ENCODE peak calls at places on chromosomes 4 and X, in ten cellular contexts. One of them, this sample, is unnamed.

GRCh38 chr4:107855723-107856122 is 31.0 kb downstream of the SGMS2 start:
- DNase-seq in GM12892: no peak
- DNase-seq in HepG2: no peak
- DNase-seq in NB4: no peak
- DNase-seq in A549: no peak
- DNase-seq in stomach: no peak
- DNase-seq in breast epithelium: no peak
- DNase-seq in adrenal gland: no peak
- DNase-seq in IMR-90: no peak
- DNase-seq in lower leg skin: no peak
- DNase-seq in this sample: no peak

GRCh38 chrX:150704030-150704613 is 10.9 kb downstream of the MTMR1 start:
- DNase-seq in breast epithelium: no peak
- DNase-seq in adrenal gland: peak; percentile 19
- DNase-seq in A549: no peak
- DNase-seq in HepG2: no peak
- DNase-seq in NB4: no peak
- DNase-seq in lower leg skin: no peak
- DNase-seq in stomach: no peak
- DNase-seq in GM12892: no peak
- DNase-seq in IMR-90: peak; percentile 71
- DNase-seq in this sample: no peak

GRCh38 chr4:89619230-89619962 is 217.6 kb downstream of the SNCA start:
- DNase-seq in breast epithelium: no peak
- DNase-seq in HepG2: no peak
- DNase-seq in NB4: no peak
- DNase-seq in IMR-90: no peak
- DNase-seq in lower leg skin: no peak
- DNase-seq in GM12892: no peak
- DNase-seq in A549: no peak
- DNase-seq in adrenal gland: no peak
- DNase-seq in stomach: no peak
- DNase-seq in this sample: no peak

GRCh38 chrX:101258260-101258581 is 32.9 kb downstream of the TAF7L start:
- DNase-seq in A549: no peak
- DNase-seq in lower leg skin: no peak
- DNase-seq in HepG2: no peak
- DNase-seq in GM12892: no peak
- DNase-seq in NB4: no peak
- DNase-seq in IMR-90: no peak
- DNase-seq in stomach: no peak
- DNase-seq in breast epithelium: no peak
- DNase-seq in adrenal gland: no peak
- DNase-seq in this sample: no peak

GRCh38 chr4:148430847-148431246 is 11.4 kb downstream of the NR3C2 start:
- DNase-seq in A549: no peak
- DNase-seq in GM12892: no peak
- DNase-seq in NB4: no peak
- DNase-seq in lower leg skin: no peak
- DNase-seq in stomach: no peak
- DNase-seq in IMR-90: no peak
- DNase-seq in adrenal gland: no peak
- DNase-seq in HepG2: no peak
- DNase-seq in breast epithelium: no peak
- DNase-seq in this sample: no peak

GRCh38 chr4:127355738-127356137 is 277.0 kb upstream of the INTU start:
- DNase-seq in GM12892: no peak
- DNase-seq in HepG2: no peak
- DNase-seq in NB4: no peak
- DNase-seq in A549: no peak
- DNase-seq in breast epithelium: no peak
- DNase-seq in lower leg skin: no peak
- DNase-seq in IMR-90: no peak
- DNase-seq in adrenal gland: no peak
- DNase-seq in stomach: peak; percentile 55
- DNase-seq in this sample: no peak

GRCh38 chr4:18042754-18043153 is 21.2 kb upstream of the LCORL start:
- DNase-seq in adrenal gland: no peak
- DNase-seq in IMR-90: no peak
- DNase-seq in stomach: no peak
- DNase-seq in breast epithelium: no peak
- DNase-seq in GM12892: no peak
- DNase-seq in NB4: no peak
- DNase-seq in HepG2: no peak
- DNase-seq in lower leg skin: no peak
- DNase-seq in A549: no peak
- DNase-seq in this sample: no peak

GRCh38 chr4:189279188-189279587 is 661.5 kb upstream of the FRG1 start:
- DNase-seq in breast epithelium: no peak
- DNase-seq in adrenal gland: no peak
- DNase-seq in stomach: no peak
- DNase-seq in GM12892: no peak
- DNase-seq in HepG2: no peak
- DNase-seq in A549: no peak
- DNase-seq in NB4: no peak
- DNase-seq in lower leg skin: no peak
- DNase-seq in IMR-90: peak; percentile 99
- DNase-seq in this sample: no peak

GRCh38 chr4:175369087-175369486 is 443.0 kb downstream of the GPM6A start:
- DNase-seq in lower leg skin: no peak
- DNase-seq in GM12892: no peak
- DNase-seq in IMR-90: peak; percentile 71
- DNase-seq in NB4: no peak
- DNase-seq in HepG2: no peak
- DNase-seq in A549: no peak
- DNase-seq in breast epithelium: no peak
- DNase-seq in stomach: no peak
- DNase-seq in adrenal gland: no peak
- DNase-seq in this sample: no peak

GRCh38 chr4:6180841-6181631 is 19.3 kb downstream of the JAKMIP1 start:
- DNase-seq in IMR-90: no peak
- DNase-seq in A549: no peak
- DNase-seq in HepG2: no peak
- DNase-seq in NB4: no peak
- DNase-seq in GM12892: no peak
- DNase-seq in stomach: no peak
- DNase-seq in lower leg skin: no peak
- DNase-seq in breast epithelium: no peak
- DNase-seq in adrenal gland: no peak
- DNase-seq in this sample: no peak

GRCh38 chr4:2365054-2365912 is 53.2 kb downstream of the ZFYVE28 start:
- DNase-seq in stomach: no peak
- DNase-seq in lower leg skin: no peak
- DNase-seq in breast epithelium: no peak
- DNase-seq in A549: no peak
- DNase-seq in IMR-90: no peak
- DNase-seq in GM12892: no peak
- DNase-seq in adrenal gland: no peak
- DNase-seq in NB4: no peak
- DNase-seq in HepG2: no peak
- DNase-seq in this sample: no peak

GRCh38 chr4:2365913-2366210 is 52.6 kb downstream of the ZFYVE28 start:
- DNase-seq in HepG2: no peak
- DNase-seq in IMR-90: no peak
- DNase-seq in stomach: no peak
- DNase-seq in breast epithelium: no peak
- DNase-seq in NB4: no peak
- DNase-seq in lower leg skin: no peak
- DNase-seq in GM12892: no peak
- DNase-seq in adrenal gland: no peak
- DNase-seq in A549: no peak
- DNase-seq in this sample: no peak

GRCh38 chr4:2363056-2363719 is 55.3 kb downstream of the ZFYVE28 start:
- DNase-seq in GM12892: no peak
- DNase-seq in NB4: peak; percentile 68
- DNase-seq in HepG2: peak; percentile 36
- DNase-seq in breast epithelium: no peak
- DNase-seq in A549: no peak
- DNase-seq in IMR-90: no peak
- DNase-seq in lower leg skin: no peak
- DNase-seq in adrenal gland: peak; percentile 92
- DNase-seq in stomach: peak; percentile 78
- DNase-seq in this sample: no peak

GRCh38 chr4:2363951-2364653 is 54.3 kb downstream of the ZFYVE28 start:
- DNase-seq in stomach: no peak
- DNase-seq in IMR-90: no peak
- DNase-seq in GM12892: no peak
- DNase-seq in NB4: no peak
- DNase-seq in A549: no peak
- DNase-seq in HepG2: no peak
- DNase-seq in adrenal gland: no peak
- DNase-seq in lower leg skin: no peak
- DNase-seq in breast epithelium: no peak
- DNase-seq in this sample: no peak

GRCh38 chr4:2364654-2365053 is 53.8 kb downstream of the ZFYVE28 start:
- DNase-seq in IMR-90: no peak
- DNase-seq in stomach: peak; percentile 34
- DNase-seq in lower leg skin: no peak
- DNase-seq in GM12892: no peak
- DNase-seq in A549: no peak
- DNase-seq in breast epithelium: no peak
- DNase-seq in adrenal gland: no peak
- DNase-seq in NB4: no peak
- DNase-seq in HepG2: no peak
- DNase-seq in this sample: no peak
- TF ChIP-seq POLR2A in IMR-90: no peak
- TF ChIP-seq POLR2A in stomach: no peak
- TF ChIP-seq POLR2A in lower leg skin: no peak
- TF ChIP-seq POLR2A in GM12892: no peak
- TF ChIP-seq POLR2A in A549: no peak
- TF ChIP-seq POLR2A in breast epithelium: no peak
- TF ChIP-seq POLR2A in adrenal gland: no peak
- TF ChIP-seq POLR2A in NB4: no peak
- TF ChIP-seq POLR2A in HepG2: no peak
- TF ChIP-seq POLR2A in this sample: no peak

GRCh38 chr4:121696641-121697461 is at the start of gene ANXA5:
- DNase-seq in A549: peak; percentile 42
- DNase-seq in IMR-90: peak; percentile 88
- DNase-seq in NB4: peak; percentile 86
- DNase-seq in GM12892: peak; percentile 67
- DNase-seq in lower leg skin: peak; percentile 97
- DNase-seq in adrenal gland: peak; percentile 94
- DNase-seq in HepG2: peak; percentile 63
- DNase-seq in stomach: peak; percentile 90
- DNase-seq in breast epithelium: peak; percentile 84
- DNase-seq in this sample: peak; percentile 47
- TF ChIP-seq POLR2A in A549: peak; percentile 64
- TF ChIP-seq POLR2A in IMR-90: peak; percentile 96
- TF ChIP-seq POLR2A in NB4: peak; percentile 55
- TF ChIP-seq POLR2A in GM12892: peak; percentile 87
- TF ChIP-seq POLR2A in lower leg skin: no peak
- TF ChIP-seq POLR2A in adrenal gland: peak; percentile 96
- TF ChIP-seq POLR2A in HepG2: peak; percentile 87
- TF ChIP-seq POLR2A in stomach: no peak
- TF ChIP-seq POLR2A in breast epithelium: no peak
- TF ChIP-seq POLR2A in this sample: peak; percentile 87

GRCh38 chr4:106090826-106091225 is 195.6 kb downstream of the NPNT start:
- DNase-seq in A549: no peak
- DNase-seq in IMR-90: no peak
- DNase-seq in stomach: no peak
- DNase-seq in lower leg skin: no peak
- DNase-seq in breast epithelium: no peak
- DNase-seq in GM12892: no peak
- DNase-seq in NB4: no peak
- DNase-seq in adrenal gland: no peak
- DNase-seq in HepG2: no peak
- DNase-seq in this sample: no peak

GRCh38 chr4:106096454-106096853 is 201.2 kb downstream of the NPNT start:
- DNase-seq in HepG2: no peak
- DNase-seq in GM12892: no peak
- DNase-seq in A549: no peak
- DNase-seq in breast epithelium: no peak
- DNase-seq in lower leg skin: no peak
- DNase-seq in IMR-90: no peak
- DNase-seq in stomach: no peak
- DNase-seq in NB4: no peak
- DNase-seq in adrenal gland: no peak
- DNase-seq in this sample: no peak

GRCh38 chr4:106095408-106095807 is 200.1 kb downstream of the NPNT start:
- DNase-seq in GM12892: no peak
- DNase-seq in stomach: no peak
- DNase-seq in HepG2: peak; percentile 32
- DNase-seq in A549: no peak
- DNase-seq in lower leg skin: no peak
- DNase-seq in breast epithelium: no peak
- DNase-seq in adrenal gland: no peak
- DNase-seq in NB4: no peak
- DNase-seq in IMR-90: peak; percentile 2
- DNase-seq in this sample: no peak

GRCh38 chr4:106092361-106093040 is 197.2 kb downstream of the NPNT start:
- DNase-seq in A549: no peak
- DNase-seq in HepG2: no peak
- DNase-seq in IMR-90: no peak
- DNase-seq in breast epithelium: no peak
- DNase-seq in lower leg skin: no peak
- DNase-seq in stomach: no peak
- DNase-seq in adrenal gland: no peak
- DNase-seq in GM12892: no peak
- DNase-seq in NB4: no peak
- DNase-seq in this sample: no peak
- TF ChIP-seq POLR2A in A549: no peak
- TF ChIP-seq POLR2A in HepG2: no peak
- TF ChIP-seq POLR2A in IMR-90: no peak
- TF ChIP-seq POLR2A in breast epithelium: no peak
- TF ChIP-seq POLR2A in lower leg skin: no peak
- TF ChIP-seq POLR2A in stomach: no peak
- TF ChIP-seq POLR2A in adrenal gland: no peak
- TF ChIP-seq POLR2A in GM12892: no peak
- TF ChIP-seq POLR2A in NB4: no peak
- TF ChIP-seq POLR2A in this sample: no peak

GRCh38 chr4:165208741-165209388 is 1.5 kb downstream of the KLHL2 start:
- DNase-seq in adrenal gland: no peak
- DNase-seq in HepG2: no peak
- DNase-seq in A549: no peak
- DNase-seq in IMR-90: no peak
- DNase-seq in stomach: no peak
- DNase-seq in GM12892: no peak
- DNase-seq in lower leg skin: no peak
- DNase-seq in breast epithelium: no peak
- DNase-seq in NB4: peak; percentile 11
- DNase-seq in this sample: no peak

GRCh38 chr4:165207016-165207430 is 338 bp upstream of the KLHL2 start:
- DNase-seq in IMR-90: peak; percentile 31
- DNase-seq in A549: peak; percentile 9
- DNase-seq in HepG2: no peak
- DNase-seq in adrenal gland: no peak
- DNase-seq in NB4: peak; percentile 45
- DNase-seq in breast epithelium: no peak
- DNase-seq in lower leg skin: no peak
- DNase-seq in stomach: no peak
- DNase-seq in GM12892: peak; percentile 20
- DNase-seq in this sample: no peak

GRCh38 chr4:165208322-165208652 is 926 bp downstream of the KLHL2 start:
- DNase-seq in breast epithelium: peak; percentile 31
- DNase-seq in A549: no peak
- DNase-seq in NB4: no peak
- DNase-seq in adrenal gland: no peak
- DNase-seq in HepG2: no peak
- DNase-seq in lower leg skin: no peak
- DNase-seq in IMR-90: no peak
- DNase-seq in stomach: no peak
- DNase-seq in GM12892: no peak
- DNase-seq in this sample: no peak

GRCh38 chr4:165209796-165210195 is 2.4 kb downstream of the KLHL2 start:
- DNase-seq in A549: no peak
- DNase-seq in lower leg skin: no peak
- DNase-seq in adrenal gland: no peak
- DNase-seq in GM12892: no peak
- DNase-seq in NB4: no peak
- DNase-seq in IMR-90: no peak
- DNase-seq in breast epithelium: no peak
- DNase-seq in stomach: no peak
- DNase-seq in HepG2: no peak
- DNase-seq in this sample: no peak

GRCh38 chr4:165207431-165208321 is at the start of gene KLHL2:
- DNase-seq in HepG2: peak; percentile 49
- DNase-seq in stomach: peak; percentile 86
- DNase-seq in A549: peak; percentile 35
- DNase-seq in adrenal gland: peak; percentile 88
- DNase-seq in GM12892: peak; percentile 72
- DNase-seq in breast epithelium: peak; percentile 65
- DNase-seq in NB4: peak; percentile 86
- DNase-seq in lower leg skin: peak; percentile 93
- DNase-seq in IMR-90: peak; percentile 74
- DNase-seq in this sample: peak; percentile 49
- TF ChIP-seq POLR2A in HepG2: peak; percentile 30
- TF ChIP-seq POLR2A in stomach: no peak
- TF ChIP-seq POLR2A in A549: peak; percentile 48
- TF ChIP-seq POLR2A in adrenal gland: peak; percentile 84
- TF ChIP-seq POLR2A in GM12892: peak; percentile 65
- TF ChIP-seq POLR2A in breast epithelium: no peak
- TF ChIP-seq POLR2A in NB4: peak; percentile 36
- TF ChIP-seq POLR2A in lower leg skin: no peak
- TF ChIP-seq POLR2A in IMR-90: peak; percentile 53
- TF ChIP-seq POLR2A in this sample: peak; percentile 49

This sample was measured in H54.